ENCODE peak calls at places on chromosomes 13 and 19, in eight cellular contexts. One of them, this sample, is unnamed.

GRCh38 chr13:111117961-111118360 is 2.9 kb downstream of the ARHGEF7 start:
- DNase-seq in thoracic aorta: no peak
- DNase-seq in stimulated activated CD4-positive, alpha-beta T cell treated with anti-CD3 and anti-CD28 coated beads, TNF-alpha, amount 100 ng/mL, for 4 hours: no peak
- DNase-seq in amniotic epithelial cell: no peak
- DNase-seq in CD8-positive, alpha-beta memory T cell: no peak
- DNase-seq in thyroid gland: no peak
- DNase-seq in RPMI8226: no peak
- DNase-seq in HTR-8/SVneo: no peak
- DNase-seq in this sample: no peak

GRCh38 chr13:40958655-40959054 is 60.5 kb downstream of the ELF1 start:
- DNase-seq in amniotic epithelial cell: no peak
- DNase-seq in thyroid gland: no peak
- DNase-seq in CD8-positive, alpha-beta memory T cell: no peak
- DNase-seq in stimulated activated CD4-positive, alpha-beta T cell treated with anti-CD3 and anti-CD28 coated beads, TNF-alpha, amount 100 ng/mL, for 4 hours: no peak
- DNase-seq in RPMI8226: no peak
- DNase-seq in thoracic aorta: no peak
- DNase-seq in HTR-8/SVneo: no peak
- DNase-seq in this sample: no peak

GRCh38 chr13:30743319-30744055 is 8.1 kb downstream of the ALOX5AP start:
- DNase-seq in stimulated activated CD4-positive, alpha-beta T cell treated with anti-CD3 and anti-CD28 coated beads, TNF-alpha, amount 100 ng/mL, for 4 hours: no peak
- DNase-seq in thoracic aorta: peak; percentile 76
- DNase-seq in amniotic epithelial cell: peak; percentile 100
- DNase-seq in thyroid gland: no peak
- DNase-seq in CD8-positive, alpha-beta memory T cell: no peak
- DNase-seq in RPMI8226: no peak
- DNase-seq in HTR-8/SVneo: peak; percentile 81
- DNase-seq in this sample: no peak

GRCh38 chr19:6233827-6234511 is 45.8 kb downstream of the MLLT1 start:
- DNase-seq in thoracic aorta: no peak
- DNase-seq in HTR-8/SVneo: no peak
- DNase-seq in CD8-positive, alpha-beta memory T cell: no peak
- DNase-seq in amniotic epithelial cell: no peak
- DNase-seq in thyroid gland: peak; percentile 72
- DNase-seq in RPMI8226: no peak
- DNase-seq in stimulated activated CD4-positive, alpha-beta T cell treated with anti-CD3 and anti-CD28 coated beads, TNF-alpha, amount 100 ng/mL, for 4 hours: no peak
- DNase-seq in this sample: peak; percentile 69

GRCh38 chr19:38264486-38265212 is at the start of gene SPINT2:
- DNase-seq in HTR-8/SVneo: no peak
- DNase-seq in amniotic epithelial cell: no peak
- DNase-seq in thoracic aorta: no peak
- DNase-seq in stimulated activated CD4-positive, alpha-beta T cell treated with anti-CD3 and anti-CD28 coated beads, TNF-alpha, amount 100 ng/mL, for 4 hours: peak; percentile 15
- DNase-seq in CD8-positive, alpha-beta memory T cell: peak; percentile 45
- DNase-seq in thyroid gland: no peak
- DNase-seq in RPMI8226: no peak
- DNase-seq in this sample: no peak

GRCh38 chr19:5309438-5310204 is 31.0 kb downstream of the PTPRS start:
- DNase-seq in RPMI8226: no peak
- DNase-seq in HTR-8/SVneo: no peak
- DNase-seq in amniotic epithelial cell: no peak
- DNase-seq in stimulated activated CD4-positive, alpha-beta T cell treated with anti-CD3 and anti-CD28 coated beads, TNF-alpha, amount 100 ng/mL, for 4 hours: no peak
- DNase-seq in thyroid gland: no peak
- DNase-seq in thoracic aorta: no peak
- DNase-seq in CD8-positive, alpha-beta memory T cell: no peak
- DNase-seq in this sample: no peak

GRCh38 chr13:76884167-76884566 is 2.0 kb downstream of the KCTD12 start:
- DNase-seq in HTR-8/SVneo: no peak
- DNase-seq in stimulated activated CD4-positive, alpha-beta T cell treated with anti-CD3 and anti-CD28 coated beads, TNF-alpha, amount 100 ng/mL, for 4 hours: no peak
- DNase-seq in CD8-positive, alpha-beta memory T cell: no peak
- DNase-seq in thoracic aorta: no peak
- DNase-seq in RPMI8226: peak; percentile 79
- DNase-seq in thyroid gland: peak; percentile 51
- DNase-seq in amniotic epithelial cell: peak; percentile 27
- DNase-seq in this sample: peak; percentile 45

GRCh38 chr19:814108-815078 is 7.4 kb downstream of the PLPPR3 start:
- DNase-seq in HTR-8/SVneo: no peak
- DNase-seq in thyroid gland: no peak
- DNase-seq in thoracic aorta: no peak
- DNase-seq in CD8-positive, alpha-beta memory T cell: no peak
- DNase-seq in RPMI8226: no peak
- DNase-seq in stimulated activated CD4-positive, alpha-beta T cell treated with anti-CD3 and anti-CD28 coated beads, TNF-alpha, amount 100 ng/mL, for 4 hours: no peak
- DNase-seq in amniotic epithelial cell: no peak
- DNase-seq in this sample: peak; percentile 8

GRCh38 chr13:43085545-43085944 is 62.2 kb downstream of the DNAJC15 start:
- DNase-seq in thoracic aorta: no peak
- DNase-seq in HTR-8/SVneo: peak; percentile 12
- DNase-seq in RPMI8226: peak; percentile 7
- DNase-seq in stimulated activated CD4-positive, alpha-beta T cell treated with anti-CD3 and anti-CD28 coated beads, TNF-alpha, amount 100 ng/mL, for 4 hours: no peak
- DNase-seq in CD8-positive, alpha-beta memory T cell: no peak
- DNase-seq in thyroid gland: no peak
- DNase-seq in amniotic epithelial cell: peak; percentile 58
- DNase-seq in this sample: no peak

GRCh38 chr13:46386996-46387851 is at the start of gene RUBCNL:
- DNase-seq in thyroid gland: peak; percentile 53
- DNase-seq in RPMI8226: peak; percentile 70
- DNase-seq in stimulated activated CD4-positive, alpha-beta T cell treated with anti-CD3 and anti-CD28 coated beads, TNF-alpha, amount 100 ng/mL, for 4 hours: no peak
- DNase-seq in CD8-positive, alpha-beta memory T cell: no peak
- DNase-seq in thoracic aorta: no peak
- DNase-seq in HTR-8/SVneo: peak; percentile 33
- DNase-seq in amniotic epithelial cell: peak; percentile 9
- DNase-seq in this sample: peak; percentile 31

GRCh38 chr13:111639994-111640393 is 319.6 kb downstream of the TEX29 start:
- DNase-seq in RPMI8226: peak; percentile 33
- DNase-seq in thoracic aorta: no peak
- DNase-seq in amniotic epithelial cell: no peak
- DNase-seq in stimulated activated CD4-positive, alpha-beta T cell treated with anti-CD3 and anti-CD28 coated beads, TNF-alpha, amount 100 ng/mL, for 4 hours: no peak
- DNase-seq in HTR-8/SVneo: no peak
- DNase-seq in thyroid gland: no peak
- DNase-seq in CD8-positive, alpha-beta memory T cell: no peak
- DNase-seq in this sample: no peak

GRCh38 chr13:99614465-99614885 is 113.2 kb downstream of the TM9SF2 start:
- DNase-seq in stimulated activated CD4-positive, alpha-beta T cell treated with anti-CD3 and anti-CD28 coated beads, TNF-alpha, amount 100 ng/mL, for 4 hours: peak; percentile 5
- DNase-seq in thyroid gland: no peak
- DNase-seq in RPMI8226: peak; percentile 75
- DNase-seq in CD8-positive, alpha-beta memory T cell: no peak
- DNase-seq in thoracic aorta: no peak
- DNase-seq in HTR-8/SVneo: peak; percentile 27
- DNase-seq in amniotic epithelial cell: peak; percentile 48
- DNase-seq in this sample: no peak

GRCh38 chr19:13150919-13151604 is 851 bp downstream of the IER2 start:
- DNase-seq in thoracic aorta: no peak
- DNase-seq in amniotic epithelial cell: no peak
- DNase-seq in thyroid gland: peak; percentile 19
- DNase-seq in HTR-8/SVneo: no peak
- DNase-seq in stimulated activated CD4-positive, alpha-beta T cell treated with anti-CD3 and anti-CD28 coated beads, TNF-alpha, amount 100 ng/mL, for 4 hours: no peak
- DNase-seq in RPMI8226: peak; percentile 49
- DNase-seq in CD8-positive, alpha-beta memory T cell: peak; percentile 21
- DNase-seq in this sample: no peak

GRCh38 chr19:7905859-7906258 is 2.2 kb downstream of the MAP2K7 start:
- DNase-seq in HTR-8/SVneo: no peak
- DNase-seq in thoracic aorta: no peak
- DNase-seq in stimulated activated CD4-positive, alpha-beta T cell treated with anti-CD3 and anti-CD28 coated beads, TNF-alpha, amount 100 ng/mL, for 4 hours: no peak
- DNase-seq in RPMI8226: no peak
- DNase-seq in thyroid gland: no peak
- DNase-seq in amniotic epithelial cell: no peak
- DNase-seq in CD8-positive, alpha-beta memory T cell: no peak
- DNase-seq in this sample: no peak

GRCh38 chr19:45505151-45505995 is 1.9 kb upstream of the VASP start:
- DNase-seq in CD8-positive, alpha-beta memory T cell: no peak
- DNase-seq in amniotic epithelial cell: no peak
- DNase-seq in stimulated activated CD4-positive, alpha-beta T cell treated with anti-CD3 and anti-CD28 coated beads, TNF-alpha, amount 100 ng/mL, for 4 hours: no peak
- DNase-seq in thyroid gland: no peak
- DNase-seq in RPMI8226: no peak
- DNase-seq in thoracic aorta: no peak
- DNase-seq in HTR-8/SVneo: no peak
- DNase-seq in this sample: no peak

GRCh38 chr13:51932231-51932630 is 70.5 kb downstream of the CCDC70 start:
- DNase-seq in HTR-8/SVneo: no peak
- DNase-seq in amniotic epithelial cell: no peak
- DNase-seq in RPMI8226: no peak
- DNase-seq in thoracic aorta: no peak
- DNase-seq in thyroid gland: no peak
- DNase-seq in stimulated activated CD4-positive, alpha-beta T cell treated with anti-CD3 and anti-CD28 coated beads, TNF-alpha, amount 100 ng/mL, for 4 hours: no peak
- DNase-seq in CD8-positive, alpha-beta memory T cell: no peak
- DNase-seq in this sample: no peak

GRCh38 chr19:19653597-19654147 is 9.8 kb downstream of the ATP13A1 start:
- DNase-seq in thyroid gland: no peak
- DNase-seq in HTR-8/SVneo: no peak
- DNase-seq in RPMI8226: no peak
- DNase-seq in stimulated activated CD4-positive, alpha-beta T cell treated with anti-CD3 and anti-CD28 coated beads, TNF-alpha, amount 100 ng/mL, for 4 hours: no peak
- DNase-seq in amniotic epithelial cell: no peak
- DNase-seq in thoracic aorta: no peak
- DNase-seq in CD8-positive, alpha-beta memory T cell: no peak
- DNase-seq in this sample: no peak

GRCh38 chr19:51788029-51788428 is 6.9 kb upstream of the FPR3 start:
- DNase-seq in thyroid gland: no peak
- DNase-seq in thoracic aorta: no peak
- DNase-seq in stimulated activated CD4-positive, alpha-beta T cell treated with anti-CD3 and anti-CD28 coated beads, TNF-alpha, amount 100 ng/mL, for 4 hours: no peak
- DNase-seq in CD8-positive, alpha-beta memory T cell: no peak
- DNase-seq in HTR-8/SVneo: no peak
- DNase-seq in amniotic epithelial cell: no peak
- DNase-seq in RPMI8226: no peak
- DNase-seq in this sample: no peak

GRCh38 chr19:54077334-54077733 is 3.8 kb downstream of the TARM1 start:
- DNase-seq in HTR-8/SVneo: no peak
- DNase-seq in thyroid gland: no peak
- DNase-seq in thoracic aorta: no peak
- DNase-seq in amniotic epithelial cell: no peak
- DNase-seq in CD8-positive, alpha-beta memory T cell: no peak
- DNase-seq in stimulated activated CD4-positive, alpha-beta T cell treated with anti-CD3 and anti-CD28 coated beads, TNF-alpha, amount 100 ng/mL, for 4 hours: no peak
- DNase-seq in RPMI8226: no peak
- DNase-seq in this sample: no peak

GRCh38 chr19:11224429-11224828 is 15.0 kb upstream of the ANGPTL8 start:
- DNase-seq in HTR-8/SVneo: no peak
- DNase-seq in RPMI8226: no peak
- DNase-seq in amniotic epithelial cell: no peak
- DNase-seq in thoracic aorta: no peak
- DNase-seq in stimulated activated CD4-positive, alpha-beta T cell treated with anti-CD3 and anti-CD28 coated beads, TNF-alpha, amount 100 ng/mL, for 4 hours: no peak
- DNase-seq in thyroid gland: no peak
- DNase-seq in CD8-positive, alpha-beta memory T cell: no peak
- DNase-seq in this sample: no peak

GRCh38 chr13:98787173-98787572 is 34.7 kb upstream of the SLC15A1 start:
- DNase-seq in stimulated activated CD4-positive, alpha-beta T cell treated with anti-CD3 and anti-CD28 coated beads, TNF-alpha, amount 100 ng/mL, for 4 hours: no peak
- DNase-seq in thyroid gland: no peak
- DNase-seq in HTR-8/SVneo: no peak
- DNase-seq in amniotic epithelial cell: no peak
- DNase-seq in CD8-positive, alpha-beta memory T cell: no peak
- DNase-seq in RPMI8226: no peak
- DNase-seq in thoracic aorta: no peak
- DNase-seq in this sample: no peak

GRCh38 chr19:38317104-38317612 is 1.4 kb upstream of the YIF1B start:
- DNase-seq in thyroid gland: no peak
- DNase-seq in amniotic epithelial cell: no peak
- DNase-seq in CD8-positive, alpha-beta memory T cell: peak; percentile 26
- DNase-seq in RPMI8226: no peak
- DNase-seq in HTR-8/SVneo: no peak
- DNase-seq in thoracic aorta: no peak
- DNase-seq in stimulated activated CD4-positive, alpha-beta T cell treated with anti-CD3 and anti-CD28 coated beads, TNF-alpha, amount 100 ng/mL, for 4 hours: no peak
- DNase-seq in this sample: no peak

GRCh38 chr13:21606781-21607180 is 2.8 kb upstream of the MICU2 start:
- DNase-seq in CD8-positive, alpha-beta memory T cell: no peak
- DNase-seq in stimulated activated CD4-positive, alpha-beta T cell treated with anti-CD3 and anti-CD28 coated beads, TNF-alpha, amount 100 ng/mL, for 4 hours: no peak
- DNase-seq in RPMI8226: no peak
- DNase-seq in thyroid gland: no peak
- DNase-seq in amniotic epithelial cell: no peak
- DNase-seq in HTR-8/SVneo: no peak
- DNase-seq in thoracic aorta: no peak
- DNase-seq in this sample: no peak

GRCh38 chr13:102680133-102680717 is 14.6 kb downstream of the METTL21C start:
- DNase-seq in amniotic epithelial cell: no peak
- DNase-seq in thyroid gland: no peak
- DNase-seq in RPMI8226: no peak
- DNase-seq in CD8-positive, alpha-beta memory T cell: no peak
- DNase-seq in HTR-8/SVneo: no peak
- DNase-seq in thoracic aorta: no peak
- DNase-seq in stimulated activated CD4-positive, alpha-beta T cell treated with anti-CD3 and anti-CD28 coated beads, TNF-alpha, amount 100 ng/mL, for 4 hours: no peak
- DNase-seq in this sample: no peak

GRCh38 chr13:65724261-65724660 is 1505.9 kb downstream of the PCDH9 start:
- DNase-seq in CD8-positive, alpha-beta memory T cell: no peak
- DNase-seq in HTR-8/SVneo: no peak
- DNase-seq in stimulated activated CD4-positive, alpha-beta T cell treated with anti-CD3 and anti-CD28 coated beads, TNF-alpha, amount 100 ng/mL, for 4 hours: no peak
- DNase-seq in thyroid gland: no peak
- DNase-seq in RPMI8226: no peak
- DNase-seq in thoracic aorta: no peak
- DNase-seq in amniotic epithelial cell: peak; percentile 1
- DNase-seq in this sample: no peak

GRCh38 chr19:34375598-34375997 is 10.6 kb downstream of the GPI start:
- DNase-seq in amniotic epithelial cell: peak; percentile 73
- DNase-seq in thoracic aorta: no peak
- DNase-seq in thyroid gland: no peak
- DNase-seq in stimulated activated CD4-positive, alpha-beta T cell treated with anti-CD3 and anti-CD28 coated beads, TNF-alpha, amount 100 ng/mL, for 4 hours: no peak
- DNase-seq in CD8-positive, alpha-beta memory T cell: no peak
- DNase-seq in RPMI8226: no peak
- DNase-seq in HTR-8/SVneo: no peak
- DNase-seq in this sample: no peak

GRCh38 chr13:113935081-113935511 is 38.8 kb downstream of the C13orf46 start:
- DNase-seq in stimulated activated CD4-positive, alpha-beta T cell treated with anti-CD3 and anti-CD28 coated beads, TNF-alpha, amount 100 ng/mL, for 4 hours: no peak
- DNase-seq in thyroid gland: no peak
- DNase-seq in HTR-8/SVneo: no peak
- DNase-seq in CD8-positive, alpha-beta memory T cell: no peak
- DNase-seq in RPMI8226: no peak
- DNase-seq in amniotic epithelial cell: no peak
- DNase-seq in thoracic aorta: no peak
- DNase-seq in this sample: no peak

This sample was measured in heart right ventricle.